ENCODE peak calls at places on chromosomes 4 and X, in six cellular contexts. One of them, this sample, is unnamed. For H3K9me3, the result is how much of the 10 kb centered on the place peaks cover.

GRCh38 chr4:147479376-147479775 is 1.5 kb upstream of the EDNRA start:
- DNase-seq in CD8-positive, alpha-beta memory T cell: no peak
- DNase-seq in H1: no peak
- DNase-seq in fibroblast of lung: peak
- DNase-seq in heart right ventricle: no peak
- DNase-seq in heart left ventricle: no peak
- DNase-seq in this sample: no peak

GRCh38 chrX:86104526-86104925 is 43.7 kb upstream of the DACH2 start:
- DNase-seq in CD8-positive, alpha-beta memory T cell: no peak
- DNase-seq in fibroblast of lung: no peak
- DNase-seq in H1: no peak
- DNase-seq in heart left ventricle: no peak
- DNase-seq in heart right ventricle: no peak
- DNase-seq in this sample: no peak

GRCh38 chr4:184010696-184011095 is 105.6 kb downstream of the STOX2 start:
- DNase-seq in CD8-positive, alpha-beta memory T cell: no peak
- DNase-seq in heart right ventricle: no peak
- DNase-seq in heart left ventricle: no peak
- DNase-seq in fibroblast of lung: no peak
- DNase-seq in H1: no peak
- DNase-seq in this sample: no peak

GRCh38 chrX:109672239-109672638 is 47.3 kb upstream of the KCNE5 start:
- DNase-seq in CD8-positive, alpha-beta memory T cell: no peak
- DNase-seq in fibroblast of lung: peak
- DNase-seq in heart right ventricle: no peak
- DNase-seq in H1: no peak
- DNase-seq in heart left ventricle: no peak
- DNase-seq in this sample: no peak

GRCh38 chr4:11729548-11729947 is 300.9 kb upstream of the HS3ST1 start:
- DNase-seq in H1: no peak
- DNase-seq in CD8-positive, alpha-beta memory T cell: no peak
- DNase-seq in heart right ventricle: no peak
- DNase-seq in fibroblast of lung: peak
- DNase-seq in heart left ventricle: no peak
- DNase-seq in this sample: no peak

GRCh38 chr4:8315343-8316250 is 46.0 kb downstream of the HTRA3 start:
- DNase-seq in heart right ventricle: no peak
- DNase-seq in fibroblast of lung: peak
- DNase-seq in heart left ventricle: peak
- DNase-seq in CD8-positive, alpha-beta memory T cell: no peak
- DNase-seq in H1: peak
- DNase-seq in this sample: no peak

GRCh38 chr4:98873059-98873458 is 55.9 kb downstream of the EIF4E start:
- DNase-seq in heart left ventricle: no peak
- DNase-seq in heart right ventricle: no peak
- DNase-seq in CD8-positive, alpha-beta memory T cell: no peak
- DNase-seq in H1: no peak
- DNase-seq in fibroblast of lung: peak
- DNase-seq in this sample: no peak

GRCh38 chr4:177367336-177367735 is 57.7 kb downstream of the NEIL3 start:
- DNase-seq in H1: no peak
- DNase-seq in heart right ventricle: no peak
- DNase-seq in heart left ventricle: no peak
- DNase-seq in CD8-positive, alpha-beta memory T cell: peak
- DNase-seq in fibroblast of lung: peak
- DNase-seq in this sample: no peak

GRCh38 chrX:23822397-23822796 is 39.4 kb downstream of the SAT1 start:
- DNase-seq in fibroblast of lung: peak
- DNase-seq in CD8-positive, alpha-beta memory T cell: no peak
- DNase-seq in heart left ventricle: no peak
- DNase-seq in heart right ventricle: no peak
- DNase-seq in H1: no peak
- DNase-seq in this sample: no peak

GRCh38 chrX:17788439-17788838 is 51.1 kb downstream of the SCML1 start:
- DNase-seq in CD8-positive, alpha-beta memory T cell: no peak
- DNase-seq in heart right ventricle: peak
- DNase-seq in H1: peak
- DNase-seq in heart left ventricle: no peak
- DNase-seq in fibroblast of lung: peak
- DNase-seq in this sample: peak

GRCh38 chr4:142282870-142283431 is 563.1 kb downstream of the INPP4B start:
- DNase-seq in heart left ventricle: no peak
- DNase-seq in H1: peak
- DNase-seq in fibroblast of lung: no peak
- DNase-seq in heart right ventricle: no peak
- DNase-seq in CD8-positive, alpha-beta memory T cell: no peak
- DNase-seq in this sample: no peak

GRCh38 chrX:69154051-69154450 is 11.2 kb downstream of the PJA1 start:
- DNase-seq in heart right ventricle: no peak
- DNase-seq in CD8-positive, alpha-beta memory T cell: no peak
- DNase-seq in heart left ventricle: no peak
- DNase-seq in fibroblast of lung: no peak
- DNase-seq in H1: no peak
- DNase-seq in this sample: no peak

GRCh38 chrX:150508461-150509367 is 59.7 kb upstream of the MTM1 start:
- DNase-seq in CD8-positive, alpha-beta memory T cell: no peak
- DNase-seq in fibroblast of lung: peak
- DNase-seq in heart left ventricle: peak
- DNase-seq in H1: no peak
- DNase-seq in heart right ventricle: peak
- DNase-seq in this sample: peak

DNA sequence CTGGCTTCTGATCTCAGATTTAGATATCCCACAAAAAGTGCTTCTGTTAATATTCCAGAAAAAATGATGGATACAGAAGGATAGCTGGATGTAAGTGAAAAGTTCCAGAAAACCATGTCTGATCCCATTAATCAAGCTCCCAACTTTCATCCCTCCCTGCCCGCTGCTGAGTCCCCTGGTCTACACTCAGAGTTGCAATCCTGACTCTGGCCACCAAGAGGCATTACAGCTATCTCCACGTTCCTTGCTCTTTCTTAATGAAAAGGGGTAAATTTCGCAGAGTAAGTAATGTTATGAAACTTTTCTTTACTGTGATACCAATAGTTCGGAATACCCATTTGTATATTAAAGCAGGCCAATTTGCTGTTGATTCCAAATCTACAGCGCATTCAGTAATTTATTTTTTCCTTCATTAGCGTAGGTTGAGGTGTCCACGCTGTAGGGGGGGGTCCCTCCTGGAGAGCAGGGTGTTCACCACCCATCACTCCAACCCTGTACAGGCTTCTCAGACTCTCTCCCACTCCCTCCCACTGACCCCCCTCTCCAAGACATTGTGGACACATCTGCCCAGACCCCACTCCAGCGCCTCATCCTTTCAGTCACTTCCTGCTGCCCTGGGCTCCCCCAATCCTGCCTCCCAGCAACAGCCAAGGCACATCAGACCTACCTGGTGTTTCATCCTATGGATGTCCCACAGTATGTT is 55.1 kb downstream of the RAB40A start:
- DNase-seq in H1: no peak
- DNase-seq in heart left ventricle: no peak
- DNase-seq in heart right ventricle: peak
- DNase-seq in fibroblast of lung: peak
- DNase-seq in CD8-positive, alpha-beta memory T cell: peak
- DNase-seq in this sample: peak
- H3K4me3 ChIP-seq in H1: no peak
- H3K4me3 ChIP-seq in heart left ventricle: peak
- H3K4me3 ChIP-seq in heart right ventricle: peak
- H3K4me3 ChIP-seq in fibroblast of lung: peak
- H3K4me3 ChIP-seq in CD8-positive, alpha-beta memory T cell: peak
- H3K4me3 ChIP-seq in this sample: peak

DNA sequence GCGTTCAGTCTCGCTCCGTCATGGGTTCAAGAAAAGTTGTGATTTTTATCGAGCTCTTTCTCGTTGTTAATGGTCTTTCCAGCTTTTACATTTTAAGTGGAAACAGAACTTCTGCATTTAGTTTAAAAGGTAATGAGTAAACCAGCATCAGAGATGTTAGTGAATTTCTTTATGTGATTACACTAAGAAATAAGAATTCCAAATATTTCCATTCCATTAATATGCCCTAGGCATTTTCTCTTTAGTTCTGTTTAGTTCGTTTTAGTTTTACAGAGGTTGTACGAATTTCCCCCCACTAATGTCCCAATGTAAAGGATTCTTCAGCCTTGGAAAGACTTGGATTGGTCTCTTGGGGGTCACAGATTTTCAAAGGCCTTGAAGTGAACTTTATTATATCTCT is 15.5 kb downstream of the MRPL1 start:
- DNase-seq in CD8-positive, alpha-beta memory T cell: no peak
- DNase-seq in heart left ventricle: no peak
- DNase-seq in H1: no peak
- DNase-seq in fibroblast of lung: no peak
- DNase-seq in heart right ventricle: no peak
- DNase-seq in this sample: no peak
- H3K27ac ChIP-seq in CD8-positive, alpha-beta memory T cell: no peak
- H3K27ac ChIP-seq in heart left ventricle: no peak
- H3K27ac ChIP-seq in H1: peak
- H3K27ac ChIP-seq in fibroblast of lung: no peak
- H3K27ac ChIP-seq in heart right ventricle: no peak
- H3K27ac ChIP-seq in this sample: no peak

GRCh38 chr4:445410-445809 is 53.5 kb downstream of the ZNF721 start:
- DNase-seq in heart right ventricle: no peak
- DNase-seq in heart left ventricle: no peak
- DNase-seq in fibroblast of lung: no peak
- DNase-seq in CD8-positive, alpha-beta memory T cell: no peak
- DNase-seq in H1: no peak
- DNase-seq in this sample: no peak
- H3K9me3 ChIP-seq in heart right ventricle: half or more
- H3K9me3 ChIP-seq in heart left ventricle: half or more
- H3K9me3 ChIP-seq in fibroblast of lung: under half
- H3K9me3 ChIP-seq in CD8-positive, alpha-beta memory T cell: half or more
- H3K9me3 ChIP-seq in H1: half or more
- H3K9me3 ChIP-seq in this sample: under half

GRCh38 chrX:100647739-100648138 is 3.7 kb downstream of the SRPX2 start:
- DNase-seq in fibroblast of lung: peak
- DNase-seq in heart left ventricle: no peak
- DNase-seq in CD8-positive, alpha-beta memory T cell: no peak
- DNase-seq in heart right ventricle: no peak
- DNase-seq in H1: no peak
- DNase-seq in this sample: no peak

GRCh38 chrX:100647095-100647494 is 3.1 kb downstream of the SRPX2 start:
- DNase-seq in H1: no peak
- DNase-seq in fibroblast of lung: peak
- DNase-seq in heart left ventricle: peak
- DNase-seq in CD8-positive, alpha-beta memory T cell: no peak
- DNase-seq in heart right ventricle: peak
- DNase-seq in this sample: peak

GRCh38 chrX:100643212-100643611 is 787 bp upstream of the SRPX2 start:
- DNase-seq in heart left ventricle: no peak
- DNase-seq in fibroblast of lung: no peak
- DNase-seq in heart right ventricle: no peak
- DNase-seq in H1: no peak
- DNase-seq in CD8-positive, alpha-beta memory T cell: no peak
- DNase-seq in this sample: no peak

GRCh38 chrX:100643943-100644587 is at the start of gene SRPX2:
- DNase-seq in H1: no peak
- DNase-seq in fibroblast of lung: peak
- DNase-seq in heart left ventricle: peak
- DNase-seq in heart right ventricle: peak
- DNase-seq in CD8-positive, alpha-beta memory T cell: no peak
- DNase-seq in this sample: peak

DNA sequence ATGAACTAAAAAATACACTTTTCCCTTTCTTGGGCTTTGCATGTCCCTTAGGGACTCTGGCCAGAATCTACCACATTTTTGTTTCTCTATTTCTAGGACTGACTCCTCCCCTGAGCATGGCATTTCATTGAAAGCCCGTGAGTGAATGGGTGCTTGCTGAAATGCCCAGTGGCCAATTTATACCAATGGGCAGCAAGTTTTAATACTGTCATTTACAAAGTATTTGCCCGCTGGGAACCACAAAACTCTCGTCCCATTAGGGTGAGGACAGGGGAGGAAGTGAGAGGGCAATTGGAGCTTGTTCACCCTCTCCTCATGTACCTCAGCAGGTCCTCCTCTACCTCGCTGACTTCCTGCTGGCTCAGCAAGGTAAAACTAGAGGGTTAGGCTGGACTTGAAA is 1.1 kb downstream of the SRPX2 start:
- DNase-seq in heart right ventricle: no peak
- DNase-seq in fibroblast of lung: peak
- DNase-seq in H1: no peak
- DNase-seq in heart left ventricle: no peak
- DNase-seq in CD8-positive, alpha-beta memory T cell: no peak
- DNase-seq in this sample: no peak
- H3K4me3 ChIP-seq in heart right ventricle: peak
- H3K4me3 ChIP-seq in fibroblast of lung: peak
- H3K4me3 ChIP-seq in H1: no peak
- H3K4me3 ChIP-seq in heart left ventricle: peak
- H3K4me3 ChIP-seq in CD8-positive, alpha-beta memory T cell: no peak
- H3K4me3 ChIP-seq in this sample: peak

GRCh38 chr4:139889194-139889762 is 223.7 kb downstream of the MGST2 start:
- DNase-seq in H1: no peak
- DNase-seq in heart right ventricle: no peak
- DNase-seq in fibroblast of lung: no peak
- DNase-seq in CD8-positive, alpha-beta memory T cell: no peak
- DNase-seq in heart left ventricle: no peak
- DNase-seq in this sample: peak

GRCh38 chr4:139889901-139890300 is 224.3 kb downstream of the MGST2 start:
- DNase-seq in heart left ventricle: no peak
- DNase-seq in CD8-positive, alpha-beta memory T cell: no peak
- DNase-seq in heart right ventricle: no peak
- DNase-seq in fibroblast of lung: no peak
- DNase-seq in H1: no peak
- DNase-seq in this sample: no peak

GRCh38 chr4:139886798-139887197 is 221.2 kb downstream of the MGST2 start:
- DNase-seq in heart right ventricle: no peak
- DNase-seq in H1: no peak
- DNase-seq in CD8-positive, alpha-beta memory T cell: no peak
- DNase-seq in fibroblast of lung: no peak
- DNase-seq in heart left ventricle: no peak
- DNase-seq in this sample: no peak

GRCh38 chr4:139887962-139888735 is 222.5 kb downstream of the MGST2 start:
- DNase-seq in heart left ventricle: no peak
- DNase-seq in H1: no peak
- DNase-seq in heart right ventricle: no peak
- DNase-seq in fibroblast of lung: no peak
- DNase-seq in CD8-positive, alpha-beta memory T cell: no peak
- DNase-seq in this sample: no peak

DNA sequence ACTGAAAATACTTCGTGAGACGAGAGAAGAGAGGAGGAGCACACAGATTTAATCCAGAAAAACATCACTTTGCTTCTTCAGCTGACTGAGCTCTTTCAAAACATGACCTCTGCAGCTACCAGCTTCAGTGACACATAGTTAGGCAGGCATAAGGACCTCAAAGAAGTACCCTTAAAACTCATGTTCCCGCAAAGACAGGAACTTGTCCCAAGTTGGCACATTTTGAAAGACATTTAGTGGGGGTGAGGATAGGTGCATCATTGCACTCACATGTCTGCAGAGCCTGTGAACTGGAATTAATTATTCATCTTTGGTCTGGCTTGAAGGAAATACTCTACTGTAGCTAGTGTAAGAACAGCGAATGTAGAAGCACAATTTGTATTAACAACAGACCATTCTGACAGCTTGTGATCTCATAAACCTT is 221.8 kb downstream of the MGST2 start:
- DNase-seq in heart left ventricle: no peak
- DNase-seq in CD8-positive, alpha-beta memory T cell: no peak
- DNase-seq in fibroblast of lung: no peak
- DNase-seq in heart right ventricle: no peak
- DNase-seq in H1: no peak
- DNase-seq in this sample: no peak
- H3K27ac ChIP-seq in heart left ventricle: no peak
- H3K27ac ChIP-seq in CD8-positive, alpha-beta memory T cell: no peak
- H3K27ac ChIP-seq in fibroblast of lung: peak
- H3K27ac ChIP-seq in heart right ventricle: peak
- H3K27ac ChIP-seq in H1: no peak
- H3K27ac ChIP-seq in this sample: no peak

GRCh38 chr4:129008096-129008495 is 85.2 kb downstream of the SCLT1 start:
- DNase-seq in CD8-positive, alpha-beta memory T cell: no peak
- DNase-seq in H1: no peak
- DNase-seq in heart left ventricle: no peak
- DNase-seq in heart right ventricle: no peak
- DNase-seq in fibroblast of lung: no peak
- DNase-seq in this sample: no peak
- H3K9me3 ChIP-seq in CD8-positive, alpha-beta memory T cell: under half
- H3K9me3 ChIP-seq in H1: under half
- H3K9me3 ChIP-seq in heart left ventricle: under half
- H3K9me3 ChIP-seq in heart right ventricle: under half
- H3K9me3 ChIP-seq in fibroblast of lung: under half
- H3K9me3 ChIP-seq in this sample: under half

This sample was measured in right cardiac atrium.